ENCODE peak calls at places on chromosomes 16 and 17, in four cellular contexts. T, H, R and F are unnamed samples.

GRCh38 chr16:58843675-58844074 is 109.6 kb upstream of the GOT2 start:
- DNase-seq in H (peak; percentile 12), T (no peak), R (peak; percentile 66), F (no peak)

GRCh38 chr17:56934280-56934679 is 20.4 kb upstream of the TRIM25 start:
- DNase-seq in H (no peak), T (no peak), R (no peak), F (no peak)

GRCh38 chr16:69451166-69451565 is 26.7 kb downstream of the CYB5B start:
- DNase-seq in R (no peak), H (no peak), T (no peak), F (no peak)

GRCh38 chr17:66663041-66663494 is 171.8 kb upstream of the CACNG5 start:
- DNase-seq in T (no peak), R (no peak), H (no peak), F (no peak)

GRCh38 chr17:80105762-80106161 is 4.4 kb downstream of the GAA start:
- DNase-seq in T (no peak), H (no peak), R (no peak), F (no peak)

GRCh38 chr17:14744716-14745115 is 443.8 kb downstream of the HS3ST3B1 start:
- DNase-seq in H (no peak), T (no peak), R (no peak), F (no peak)

GRCh38 chr17:73683788-73684582 is 39.7 kb upstream of the SDK2 start:
- DNase-seq in R (no peak), H (no peak), T (no peak), F (no peak)

GRCh38 chr17:47240806-47241205 is 12.8 kb upstream of the ITGB3 start:
- DNase-seq in T (no peak), R (no peak), H (no peak), F (no peak)

GRCh38 chr16:57538235-57538711 is 1.9 kb upstream of the CCDC102A start:
- DNase-seq in R (no peak), T (no peak), H (no peak), F (no peak)

GRCh38 chr16:63702981-63703590 is 1418.8 kb downstream of the CDH11 start:
- DNase-seq in R (no peak), T (no peak), H (no peak), F (no peak)

GRCh38 chr17:40980117-40980516 is 4.0 kb downstream of the KRT40 start:
- DNase-seq in T (no peak), R (no peak), H (no peak), F (no peak)

GRCh38 chr16:13014516-13014915 is 113.1 kb downstream of the SHISA9 start:
- DNase-seq in R (no peak), H (no peak), T (no peak), F (no peak)

GRCh38 chr17:43169561-43170139 is 1.4 kb upstream of the NBR1 start:
- DNase-seq in R (peak; percentile 74), T (peak; percentile 26), H (no peak), F (peak; percentile 17)

GRCh38 chr17:247767-248166 is 66.3 kb upstream of the DOC2B start:
- DNase-seq in T (no peak), R (no peak), H (no peak), F (no peak)

GRCh38 chr17:63700528-63701441 is 860 bp upstream of the LIMD2 start:
- DNase-seq in H (no peak), R (peak; percentile 42), T (no peak), F (no peak)

GRCh38 chr17:66455022-66455547 is 152.7 kb downstream of the PRKCA start:
- DNase-seq in T (no peak), R (no peak), H (no peak), F (no peak)

GRCh38 chr17:37570527-37571093 is 38.6 kb downstream of the SYNRG start:
- DNase-seq in R (peak; percentile 58), T (no peak), H (no peak), F (peak; percentile 90)

GRCh38 chr17:17041018-17041521 is 1.2 kb upstream of the MPRIP start:
- DNase-seq in H (no peak), T (no peak), R (peak; percentile 37), F (peak; percentile 91)

GRCh38 chr17:38869647-38870258 is at the start of gene LASP1:
- DNase-seq in R (peak; percentile 92), H (peak; percentile 55), T (peak; percentile 82), F (no peak)

GRCh38 chr17:44688675-44689491 is 693 bp downstream of the CCDC43 start:
- DNase-seq in H (no peak), T (no peak), R (peak; percentile 49), F (no peak)

GRCh38 chr16:58500329-58501241 is 642 bp downstream of the NDRG4 start:
- DNase-seq in H (no peak), R (no peak), T (no peak), F (no peak)

GRCh38 chr17:32944248-32945020 is 16.5 kb downstream of the TMEM98 start:
- DNase-seq in H (no peak), T (no peak), R (no peak), F (no peak)

GRCh38 chr17:79707441-79707850 is 23.3 kb upstream of the ENPP7 start:
- DNase-seq in H (no peak), R (no peak), T (no peak), F (no peak)

GRCh38 chr16:25012525-25012991 is 2.6 kb downstream of the ARHGAP17 start:
- DNase-seq in T (no peak), H (no peak), R (no peak), F (no peak)

GRCh38 chr17:56890906-56891674 is 22.8 kb downstream of the TRIM25 start:
- DNase-seq in R (no peak), T (no peak), H (no peak), F (no peak)

GRCh38 chr17:79192503-79193500 is 118.2 kb downstream of the ENGASE start:
- DNase-seq in H (no peak), R (peak; percentile 29), T (no peak), F (peak; percentile 58)

GRCh38 chr17:42087042-42087701 is 11.1 kb downstream of the ZNF385C start:
- DNase-seq in R (no peak), H (no peak), T (no peak), F (no peak)

GRCh38 chr17:28240688-28241340 is 78.2 kb upstream of the TMEM97 start:
- DNase-seq in R (no peak), T (no peak), H (no peak), F (no peak)

GRCh38 chr17:20059728-20060188 is 50.6 kb downstream of the SPECC1 start:
- DNase-seq in H (peak; percentile 64), R (peak; percentile 55), T (no peak), F (peak; percentile 26)

GRCh38 chr17:5592382-5592781 is 8.1 kb upstream of the NLRP1 start:
- DNase-seq in R (peak; percentile 51), T (no peak), H (no peak), F (no peak)

GRCh38 chr16:54027126-54027922 is 259.3 kb downstream of the IRX3 start:
- DNase-seq in T (no peak), R (peak; percentile 15), H (no peak), F (no peak)

GRCh38 chr17:45834471-45835396 is 9.9 kb upstream of the SPPL2C start:
- DNase-seq in R (peak; percentile 6), H (no peak), T (no peak), F (peak; percentile 63)

GRCh38 chr16:66150691-66151090 is 215.8 kb upstream of the CDH5 start:
- DNase-seq in R (no peak), T (peak; percentile 36), H (no peak), F (no peak)

GRCh38 chr16:22195695-22196558 is 10.2 kb upstream of the EEF2K start:
- DNase-seq in R (peak; percentile 96), T (peak; percentile 95), H (peak; percentile 95), F (no peak)
- TF ChIP-seq POLR2A in R (peak; percentile 56), T (no peak), H (peak; percentile 70), F (no peak)

GRCh38 chr16:50567651-50568050 is 19.5 kb downstream of the NKD1 start:
- DNase-seq in H (no peak), R (no peak), T (no peak), F (no peak)

GRCh38 chr16:50565428-50565827 is 17.2 kb downstream of the NKD1 start:
- DNase-seq in R (no peak), H (no peak), T (no peak), F (no peak)

GRCh38 chr16:50563989-50564388 is 15.8 kb downstream of the NKD1 start:
- DNase-seq in T (no peak), R (no peak), H (no peak), F (no peak)

GRCh38 chr16:50568187-50568830 is 20.1 kb downstream of the NKD1 start:
- DNase-seq in H (no peak), T (no peak), R (no peak), F (no peak)

DNA sequence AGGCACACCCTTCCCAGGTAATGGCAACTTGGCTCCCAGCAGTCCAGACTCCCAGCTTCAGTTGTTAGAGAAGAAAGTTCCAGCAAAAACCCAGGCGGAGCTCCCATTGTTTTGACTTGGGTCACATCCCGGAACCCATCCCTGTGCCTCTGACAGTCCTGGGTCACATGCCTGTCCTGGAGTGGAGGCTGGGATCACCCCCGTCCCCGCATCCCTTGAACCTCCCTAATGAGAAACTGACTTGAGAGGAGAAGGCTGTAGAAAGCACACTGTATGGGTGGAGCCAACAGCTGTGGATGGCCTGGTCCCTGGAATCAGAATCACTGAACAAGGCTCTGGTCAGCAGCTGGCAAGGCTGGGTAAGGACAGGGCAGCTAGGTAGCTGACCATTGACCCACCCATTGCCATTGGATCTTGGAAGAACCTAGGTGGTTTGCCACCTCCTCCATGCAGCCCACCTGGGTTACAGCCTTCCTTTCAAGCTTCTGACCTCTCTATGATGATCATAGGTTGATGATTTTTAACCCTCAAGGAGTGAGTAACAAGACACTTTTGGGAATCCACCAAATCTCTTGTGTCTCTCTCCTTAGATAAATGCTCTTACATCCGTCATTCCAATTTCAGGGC is 18.3 kb downstream of the NKD1 start:
- DNase-seq in R (no peak), H (no peak), T (no peak), F (no peak)
- TF ChIP-seq POLR2A in R (no peak), H (no peak), T (no peak), F (no peak)

DNA sequence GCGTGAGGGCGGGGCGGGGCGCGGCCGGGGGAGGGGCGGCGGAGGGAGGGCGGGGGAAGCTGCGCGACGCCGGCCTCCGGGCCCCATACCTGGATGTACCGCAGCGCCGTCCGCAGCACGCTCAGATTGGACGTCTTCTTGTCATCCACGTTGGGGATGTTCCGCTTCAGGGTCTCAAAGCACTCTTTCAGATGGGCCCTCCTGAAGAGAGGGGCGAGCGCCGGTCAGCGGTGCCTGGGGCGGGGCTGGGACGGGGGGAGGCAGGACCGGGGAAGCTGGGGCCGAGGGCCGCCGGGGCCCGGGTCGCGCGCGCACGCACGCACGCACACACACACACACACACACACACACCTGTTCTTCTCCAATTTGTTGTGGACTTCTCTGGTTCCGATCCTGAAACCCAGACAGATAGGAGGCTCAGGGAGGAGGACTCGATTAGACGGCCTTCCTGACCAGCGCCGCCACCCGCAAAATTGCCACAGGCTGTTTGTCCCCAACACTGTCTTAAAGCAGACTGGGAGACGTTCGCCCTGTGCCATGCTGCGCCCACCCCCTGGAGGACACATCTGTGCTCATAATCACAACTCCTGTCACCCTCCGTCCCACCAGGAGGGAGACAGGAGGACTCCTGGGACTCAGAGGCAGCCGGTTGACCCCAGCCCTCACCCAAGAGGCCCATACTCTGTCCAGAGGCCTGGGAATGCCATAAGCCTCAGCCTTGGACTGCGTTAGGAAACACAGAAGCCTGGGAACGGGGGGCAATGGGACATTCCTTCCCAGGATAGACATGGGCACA is 6.7 kb downstream of the MNT start:
- DNase-seq in T (no peak), H (no peak), R (peak; percentile 53), F (no peak)
- TF ChIP-seq POLR2A in T (no peak), H (no peak), R (no peak), F (no peak)

GRCh38 chr17:76671123-76671911 is 27.8 kb upstream of the ST6GALNAC1 start:
- DNase-seq in H (peak; percentile 99), R (peak; percentile 100), T (peak; percentile 100), F (peak; percentile 96)
- TF ChIP-seq POLR2A in H (peak; percentile 79), R (no peak), T (no peak), F (peak; percentile 45)